ENCODE peak calls at places on chromosome 2, in five cellular contexts. D is fibroblast of lung, R is Peyer's patch, P is A549, S is lower lobe of right lung. M is an unnamed sample.

GRCh38 chr2:139990646-139991335 is 1210.6 kb upstream of the NXPH2 start:
- DNase-seq in D (no peak), R (no peak), P (no peak), S (no peak), M (no peak)

GRCh38 chr2:69222984-69223658 is 163.9 kb downstream of the GFPT1 start:
- DNase-seq in D (peak), R (no peak), P (no peak), S (no peak), M (peak)

GRCh38 chr2:46145840-46146239 is 151.4 kb upstream of the EPAS1 start:
- DNase-seq in D (no peak), R (no peak), P (no peak), S (no peak), M (no peak)

GRCh38 chr2:111948832-111949231 is 50.4 kb downstream of the MERTK start:
- DNase-seq in D (no peak), R (no peak), P (no peak), S (no peak), M (no peak)

GRCh38 chr2:198177040-198177439 is 372.6 kb downstream of the PLCL1 start:
- DNase-seq in D (no peak), R (no peak), P (no peak), S (no peak), M (no peak)

GRCh38 chr2:233448565-233448964 is 94.3 kb downstream of the DGKD start:
- DNase-seq in D (peak), R (no peak), P (peak), S (no peak), M (no peak)

GRCh38 chr2:234273887-234274584 is 222.8 kb downstream of the ARL4C start:
- DNase-seq in D (no peak), R (no peak), P (no peak), S (no peak), M (no peak)

GRCh38 chr2:156704612-156705011 is 268.4 kb downstream of the GPD2 start:
- DNase-seq in D (no peak), R (no peak), P (no peak), S (no peak), M (no peak)

GRCh38 chr2:200104015-200104414 is 148.6 kb downstream of the MAIP1 start:
- DNase-seq in D (peak), R (no peak), P (peak), S (no peak), M (peak)

GRCh38 chr2:100983201-100983600 is 18.9 kb upstream of the RPL31 start:
- DNase-seq in D (no peak), R (no peak), P (no peak), S (no peak), M (no peak)

GRCh38 chr2:71892896-71893295 is 254.8 kb downstream of the CYP26B1 start:
- DNase-seq in D (no peak), R (no peak), P (no peak), S (no peak), M (no peak)

GRCh38 chr2:121664086-121664485 is 14.8 kb upstream of the CLASP1 start:
- DNase-seq in D (no peak), R (no peak), P (no peak), S (no peak), M (no peak)

GRCh38 chr2:66814916-66815315 is 380.0 kb downstream of the MEIS1 start:
- DNase-seq in D (no peak), R (no peak), P (no peak), S (no peak), M (no peak)

GRCh38 chr2:106160786-106161261 is 33.3 kb downstream of the UXS1 start:
- DNase-seq in D (no peak), R (peak), P (no peak), S (no peak), M (no peak)

GRCh38 chr2:73920577-73921545 is 5.8 kb upstream of the DGUOK start:
- DNase-seq in D (peak), R (peak), P (peak), S (peak), M (no peak)

GRCh38 chr2:134372141-134372540 is 118.3 kb downstream of the MGAT5 start:
- DNase-seq in D (no peak), R (no peak), P (no peak), S (no peak), M (peak)

GRCh38 chr2:191611614-191612013 is 66.3 kb upstream of the NABP1 start:
- DNase-seq in D (no peak), R (peak), P (no peak), S (peak), M (no peak)

GRCh38 chr2:39265315-39265714 is 21.5 kb upstream of the CDKL4 start:
- DNase-seq in D (no peak), R (no peak), P (no peak), S (no peak), M (no peak)
- H3K4me3 ChIP-seq in D (no peak), R (no peak), P (no peak), S (no peak), M (no peak)

DNA sequence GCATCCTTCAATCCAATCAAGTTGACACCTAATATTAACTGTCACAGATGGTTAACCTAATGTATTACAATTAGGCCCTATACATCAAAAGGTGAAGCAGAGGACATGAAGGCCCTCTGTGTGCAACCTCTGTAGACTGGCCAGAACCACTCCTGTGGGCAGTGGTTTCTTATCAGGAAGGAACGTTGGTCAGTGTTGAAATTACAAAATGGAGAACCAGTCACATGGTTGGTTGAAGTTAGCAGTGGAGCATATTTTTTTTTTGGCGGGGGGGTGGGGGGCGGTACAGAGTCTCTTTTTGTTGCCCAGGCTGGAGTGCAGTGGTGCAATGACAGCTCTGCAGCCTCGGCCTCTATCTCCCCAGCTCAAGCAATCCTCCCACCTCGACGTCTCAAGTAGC is 19.8 kb downstream of the RNU2-63P start:
- DNase-seq in D (no peak), R (no peak), P (no peak), S (no peak), M (no peak)
- TF ChIP-seq CTCF in D (no peak), R (no peak), P (no peak), S (no peak), M (no peak)

DNA sequence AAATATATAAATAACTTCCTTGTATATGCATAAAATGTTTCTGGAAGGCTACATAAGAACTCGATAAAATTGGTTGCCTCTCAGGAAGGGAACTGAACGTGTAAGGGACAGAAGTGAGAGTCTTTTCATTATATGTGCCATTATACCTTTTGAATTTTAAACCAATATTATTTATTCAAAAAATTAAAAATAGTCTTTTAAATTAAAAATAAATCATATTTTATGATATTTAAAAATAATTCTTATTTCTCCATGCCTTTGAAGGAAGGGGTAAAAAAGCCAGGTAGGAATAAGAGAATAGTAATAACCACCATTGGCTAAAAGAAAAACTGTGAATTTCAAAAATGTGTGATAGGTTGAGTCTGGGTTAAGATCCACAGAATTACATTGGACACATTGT is 45.7 kb upstream of the C2orf74 start:
- DNase-seq in D (no peak), R (no peak), P (no peak), S (no peak), M (no peak)
- H3K4me3 ChIP-seq in D (no peak), R (no peak), P (no peak), S (no peak), M (no peak)

GRCh38 chr2:103139628-103140268 is 377.9 kb downstream of the TMEM182 start:
- DNase-seq in D (no peak), R (no peak), P (no peak), S (no peak), M (no peak)
- TF ChIP-seq CTCF in D (no peak), R (no peak), P (no peak), S (no peak), M (no peak)

GRCh38 chr2:240589381-240589780 is 2.8 kb downstream of the CAPN10 start:
- DNase-seq in D (no peak), R (no peak), P (no peak), S (peak), M (no peak)

GRCh38 chr2:240586919-240587800 is 626 bp downstream of the CAPN10 start:
- DNase-seq in D (no peak), R (peak), P (no peak), S (peak), M (no peak)

GRCh38 chr2:240588669-240589068 is 2.1 kb downstream of the CAPN10 start:
- DNase-seq in D (no peak), R (no peak), P (no peak), S (peak), M (no peak)

GRCh38 chr2:240586198-240586918 is at the start of gene CAPN10:
- DNase-seq in D (peak), R (peak), P (peak), S (peak), M (peak)

GRCh38 chr2:240588006-240588655 is 1.6 kb downstream of the CAPN10 start:
- DNase-seq in D (no peak), R (no peak), P (no peak), S (peak), M (no peak)
- H3K4me3 ChIP-seq in D (peak), R (no peak), P (peak), S (peak), M (peak)

DNA sequence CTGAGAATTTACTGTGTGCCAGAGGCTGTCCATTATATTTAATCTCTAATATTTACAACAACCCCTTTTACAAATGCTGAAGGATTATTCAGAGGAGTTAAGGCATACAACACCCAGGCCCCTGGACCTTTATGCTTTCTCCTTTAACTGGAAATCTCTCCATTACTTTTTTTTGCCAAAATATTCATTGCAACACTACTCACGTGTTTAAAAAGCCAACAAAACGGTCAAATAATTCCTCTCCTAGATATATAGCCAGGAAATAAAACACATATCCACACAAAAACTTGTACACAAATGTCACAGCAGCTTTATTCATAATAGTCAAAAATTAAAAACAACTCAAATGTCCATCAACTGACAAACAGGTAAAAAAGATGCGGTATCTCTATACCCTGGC is 28.7 kb downstream of the DAPL1 start:
- DNase-seq in D (no peak), R (no peak), P (no peak), S (no peak), M (no peak)
- TF ChIP-seq CTCF in D (no peak), R (no peak), P (no peak), S (no peak), M (no peak)

DNA sequence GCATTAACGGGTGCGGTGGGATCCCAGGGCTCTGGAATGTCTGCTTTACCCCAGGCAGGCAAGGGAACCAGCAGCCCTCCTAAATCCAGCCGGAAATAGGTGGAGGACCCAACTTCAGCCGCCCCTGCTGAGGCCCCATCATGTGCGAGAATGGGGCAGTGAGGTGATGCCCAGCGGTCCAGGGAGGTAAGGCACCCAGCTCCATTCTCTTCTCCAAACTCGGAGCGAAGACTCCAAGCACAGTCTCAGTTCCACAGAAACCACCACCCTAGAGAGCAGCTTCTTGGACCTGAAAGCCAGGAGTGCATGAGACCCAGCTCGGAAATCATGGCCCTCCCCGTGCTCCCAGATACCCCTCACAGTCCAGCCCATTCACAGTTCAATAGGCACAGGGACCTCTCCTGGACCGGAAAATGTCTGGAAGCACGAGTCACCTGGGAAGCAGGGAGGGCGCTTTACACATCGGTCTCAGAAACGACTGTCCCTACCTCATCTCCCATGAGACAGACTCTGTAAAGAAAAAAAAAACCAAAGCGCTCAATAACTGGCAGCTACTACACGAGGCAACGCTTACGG is 2.1 kb downstream of the SDC1 start:
- DNase-seq in D (no peak), R (no peak), P (no peak), S (peak), M (no peak)
- H3K4me3 ChIP-seq in D (no peak), R (peak), P (peak), S (peak), M (peak)